ENCODE peak calls at places on chromosomes 12 and 14, in seven cellular contexts. One of them, this sample, is unnamed. For H3K4me1, the result is how much of the 10 kb centered on the place peaks cover.

GRCh38 chr14:52365071-52365470 is 51.0 kb downstream of the PTGER2 start:
- DNase-seq in PC-9: no peak
- DNase-seq in pancreas: no peak
- DNase-seq in Peyer's patch: no peak
- DNase-seq in adrenal gland: no peak
- DNase-seq in effector memory CD4-positive, alpha-beta T cell: no peak
- DNase-seq in OCI-LY7: no peak
- DNase-seq in this sample: peak

GRCh38 chr14:105398044-105398725 is at the start of gene TEX22:
- DNase-seq in effector memory CD4-positive, alpha-beta T cell: peak
- DNase-seq in Peyer's patch: peak
- DNase-seq in adrenal gland: peak
- DNase-seq in pancreas: peak
- DNase-seq in OCI-LY7: peak
- DNase-seq in PC-9: peak
- DNase-seq in this sample: peak

GRCh38 chr12:69284131-69284530 is 44.8 kb downstream of the CPSF6 start:
- DNase-seq in adrenal gland: peak
- DNase-seq in pancreas: peak
- DNase-seq in Peyer's patch: peak
- DNase-seq in PC-9: peak
- DNase-seq in effector memory CD4-positive, alpha-beta T cell: peak
- DNase-seq in OCI-LY7: no peak
- DNase-seq in this sample: peak

GRCh38 chr12:13099066-13099909 is 4.2 kb downstream of the GSG1 start:
- DNase-seq in PC-9: peak
- DNase-seq in Peyer's patch: peak
- DNase-seq in effector memory CD4-positive, alpha-beta T cell: no peak
- DNase-seq in adrenal gland: no peak
- DNase-seq in OCI-LY7: peak
- DNase-seq in pancreas: no peak
- DNase-seq in this sample: peak

GRCh38 chr12:117567644-117568043 is 206.2 kb upstream of the NOS1 start:
- DNase-seq in effector memory CD4-positive, alpha-beta T cell: no peak
- DNase-seq in adrenal gland: no peak
- DNase-seq in Peyer's patch: no peak
- DNase-seq in OCI-LY7: no peak
- DNase-seq in PC-9: no peak
- DNase-seq in pancreas: no peak
- DNase-seq in this sample: no peak

GRCh38 chr14:31962920-31963319 is 114.2 kb upstream of the ARHGAP5 start:
- DNase-seq in Peyer's patch: no peak
- DNase-seq in OCI-LY7: no peak
- DNase-seq in PC-9: no peak
- DNase-seq in pancreas: no peak
- DNase-seq in effector memory CD4-positive, alpha-beta T cell: no peak
- DNase-seq in adrenal gland: no peak
- DNase-seq in this sample: no peak

GRCh38 chr12:57190037-57190436 is 26.6 kb upstream of the NXPH4 start:
- DNase-seq in OCI-LY7: no peak
- DNase-seq in effector memory CD4-positive, alpha-beta T cell: no peak
- DNase-seq in Peyer's patch: no peak
- DNase-seq in pancreas: no peak
- DNase-seq in adrenal gland: no peak
- DNase-seq in PC-9: no peak
- DNase-seq in this sample: peak

GRCh38 chr14:26841920-26842741 is 244.3 kb upstream of the NOVA1 start:
- DNase-seq in PC-9: peak
- DNase-seq in OCI-LY7: no peak
- DNase-seq in pancreas: peak
- DNase-seq in effector memory CD4-positive, alpha-beta T cell: no peak
- DNase-seq in Peyer's patch: peak
- DNase-seq in adrenal gland: peak
- DNase-seq in this sample: peak

GRCh38 chr12:92145481-92145730 is 240 bp downstream of the BTG1 start:
- DNase-seq in effector memory CD4-positive, alpha-beta T cell: no peak
- DNase-seq in adrenal gland: no peak
- DNase-seq in pancreas: no peak
- DNase-seq in Peyer's patch: no peak
- DNase-seq in OCI-LY7: no peak
- DNase-seq in PC-9: no peak
- DNase-seq in this sample: no peak

GRCh38 chr14:71554323-71554722 is 377.9 kb upstream of the RGS6 start:
- DNase-seq in effector memory CD4-positive, alpha-beta T cell: no peak
- DNase-seq in pancreas: no peak
- DNase-seq in PC-9: no peak
- DNase-seq in OCI-LY7: peak
- DNase-seq in adrenal gland: no peak
- DNase-seq in Peyer's patch: no peak
- DNase-seq in this sample: no peak

GRCh38 chr14:53696217-53696965 is 260.2 kb downstream of the BMP4 start:
- DNase-seq in pancreas: no peak
- DNase-seq in PC-9: peak
- DNase-seq in effector memory CD4-positive, alpha-beta T cell: no peak
- DNase-seq in adrenal gland: no peak
- DNase-seq in Peyer's patch: no peak
- DNase-seq in OCI-LY7: no peak
- DNase-seq in this sample: peak

GRCh38 chr14:104323551-104324175 is 185.3 kb downstream of the KIF26A start:
- DNase-seq in OCI-LY7: no peak
- DNase-seq in effector memory CD4-positive, alpha-beta T cell: no peak
- DNase-seq in pancreas: no peak
- DNase-seq in Peyer's patch: no peak
- DNase-seq in adrenal gland: no peak
- DNase-seq in PC-9: no peak
- DNase-seq in this sample: no peak

GRCh38 chr12:11941601-11942360 is 129.0 kb upstream of the BCL2L14 start:
- DNase-seq in PC-9: peak
- DNase-seq in Peyer's patch: no peak
- DNase-seq in OCI-LY7: no peak
- DNase-seq in pancreas: no peak
- DNase-seq in effector memory CD4-positive, alpha-beta T cell: no peak
- DNase-seq in adrenal gland: no peak
- DNase-seq in this sample: peak

GRCh38 chr12:65597527-65597926 is 226.8 kb upstream of the HMGA2 start:
- DNase-seq in Peyer's patch: no peak
- DNase-seq in PC-9: no peak
- DNase-seq in effector memory CD4-positive, alpha-beta T cell: no peak
- DNase-seq in adrenal gland: no peak
- DNase-seq in OCI-LY7: no peak
- DNase-seq in pancreas: no peak
- DNase-seq in this sample: peak

GRCh38 chr14:35534884-35535793 is 1.2 kb downstream of the INSM2 start:
- DNase-seq in PC-9: peak
- DNase-seq in effector memory CD4-positive, alpha-beta T cell: peak
- DNase-seq in pancreas: peak
- DNase-seq in adrenal gland: peak
- DNase-seq in OCI-LY7: peak
- DNase-seq in Peyer's patch: no peak
- DNase-seq in this sample: peak

GRCh38 chr14:81132492-81132891 is 88.3 kb downstream of the GTF2A1 start:
- DNase-seq in PC-9: no peak
- DNase-seq in adrenal gland: no peak
- DNase-seq in effector memory CD4-positive, alpha-beta T cell: no peak
- DNase-seq in pancreas: no peak
- DNase-seq in OCI-LY7: no peak
- DNase-seq in Peyer's patch: no peak
- DNase-seq in this sample: no peak

GRCh38 chr14:28596336-28596735 is 170.3 kb upstream of the FOXG1 start:
- DNase-seq in effector memory CD4-positive, alpha-beta T cell: no peak
- DNase-seq in pancreas: no peak
- DNase-seq in PC-9: no peak
- DNase-seq in adrenal gland: no peak
- DNase-seq in Peyer's patch: no peak
- DNase-seq in OCI-LY7: no peak
- DNase-seq in this sample: peak

GRCh38 chr12:89250648-89251047 is 101.7 kb downstream of the DUSP6 start:
- DNase-seq in effector memory CD4-positive, alpha-beta T cell: no peak
- DNase-seq in OCI-LY7: no peak
- DNase-seq in Peyer's patch: no peak
- DNase-seq in PC-9: no peak
- DNase-seq in pancreas: no peak
- DNase-seq in adrenal gland: no peak
- DNase-seq in this sample: no peak
- H3K4me1 ChIP-seq in effector memory CD4-positive, alpha-beta T cell: under half
- H3K4me1 ChIP-seq in OCI-LY7: under half
- H3K4me1 ChIP-seq in Peyer's patch: under half
- H3K4me1 ChIP-seq in PC-9: under half
- H3K4me1 ChIP-seq in pancreas: under half
- H3K4me1 ChIP-seq in adrenal gland: under half
- H3K4me1 ChIP-seq in this sample: under half

GRCh38 chr14:55340482-55340881 is 69.3 kb downstream of the FBXO34 start:
- DNase-seq in effector memory CD4-positive, alpha-beta T cell: no peak
- DNase-seq in adrenal gland: no peak
- DNase-seq in pancreas: peak
- DNase-seq in OCI-LY7: no peak
- DNase-seq in PC-9: no peak
- DNase-seq in Peyer's patch: no peak
- DNase-seq in this sample: no peak
- H3K4me1 ChIP-seq in effector memory CD4-positive, alpha-beta T cell: under half
- H3K4me1 ChIP-seq in adrenal gland: under half
- H3K4me1 ChIP-seq in pancreas: under half
- H3K4me1 ChIP-seq in OCI-LY7: under half
- H3K4me1 ChIP-seq in PC-9: under half
- H3K4me1 ChIP-seq in Peyer's patch: under half
- H3K4me1 ChIP-seq in this sample: under half

GRCh38 chr12:2959508-2960431 is 573 bp downstream of the TEAD4 start:
- DNase-seq in effector memory CD4-positive, alpha-beta T cell: no peak
- DNase-seq in OCI-LY7: no peak
- DNase-seq in Peyer's patch: no peak
- DNase-seq in pancreas: peak
- DNase-seq in PC-9: peak
- DNase-seq in adrenal gland: peak
- DNase-seq in this sample: peak
- H3K4me1 ChIP-seq in effector memory CD4-positive, alpha-beta T cell: under half
- H3K4me1 ChIP-seq in OCI-LY7: under half
- H3K4me1 ChIP-seq in Peyer's patch: under half
- H3K4me1 ChIP-seq in pancreas: under half
- H3K4me1 ChIP-seq in PC-9: under half
- H3K4me1 ChIP-seq in adrenal gland: under half
- H3K4me1 ChIP-seq in this sample: under half

DNA sequence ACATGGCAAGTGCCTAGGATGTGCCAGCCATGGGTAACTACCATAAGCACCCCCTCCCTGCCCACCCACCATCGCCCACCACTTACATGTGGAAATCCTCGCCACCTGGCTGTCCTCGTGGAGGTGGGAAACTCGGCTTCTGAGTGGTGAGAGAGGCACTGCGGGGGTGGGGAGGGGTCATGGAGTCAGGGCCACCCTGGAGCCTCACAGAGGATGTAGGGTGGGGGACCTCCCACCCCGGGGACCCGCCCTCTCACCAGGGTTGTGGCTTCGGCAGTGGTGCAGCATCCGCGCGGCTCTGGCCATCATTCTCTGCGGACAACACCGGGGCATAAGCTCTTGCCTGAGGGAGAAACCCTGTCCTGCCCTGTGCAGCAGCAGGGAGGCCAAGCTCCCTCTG is 12.6 kb upstream of the ENDOU start:
- DNase-seq in OCI-LY7: no peak
- DNase-seq in pancreas: peak
- DNase-seq in PC-9: no peak
- DNase-seq in adrenal gland: no peak
- DNase-seq in effector memory CD4-positive, alpha-beta T cell: no peak
- DNase-seq in Peyer's patch: no peak
- DNase-seq in this sample: no peak
- H3K4me1 ChIP-seq in OCI-LY7: under half
- H3K4me1 ChIP-seq in pancreas: under half
- H3K4me1 ChIP-seq in PC-9: under half
- H3K4me1 ChIP-seq in adrenal gland: under half
- H3K4me1 ChIP-seq in effector memory CD4-positive, alpha-beta T cell: under half
- H3K4me1 ChIP-seq in Peyer's patch: under half
- H3K4me1 ChIP-seq in this sample: under half

GRCh38 chr12:2335517-2335916 is 282.7 kb downstream of the CACNA1C start:
- DNase-seq in Peyer's patch: no peak
- DNase-seq in PC-9: no peak
- DNase-seq in adrenal gland: no peak
- DNase-seq in OCI-LY7: no peak
- DNase-seq in effector memory CD4-positive, alpha-beta T cell: no peak
- DNase-seq in pancreas: no peak
- DNase-seq in this sample: no peak
- H3K4me1 ChIP-seq in Peyer's patch: under half
- H3K4me1 ChIP-seq in PC-9: under half
- H3K4me1 ChIP-seq in adrenal gland: under half
- H3K4me1 ChIP-seq in OCI-LY7: under half
- H3K4me1 ChIP-seq in effector memory CD4-positive, alpha-beta T cell: under half
- H3K4me1 ChIP-seq in pancreas: under half
- H3K4me1 ChIP-seq in this sample: under half

DNA sequence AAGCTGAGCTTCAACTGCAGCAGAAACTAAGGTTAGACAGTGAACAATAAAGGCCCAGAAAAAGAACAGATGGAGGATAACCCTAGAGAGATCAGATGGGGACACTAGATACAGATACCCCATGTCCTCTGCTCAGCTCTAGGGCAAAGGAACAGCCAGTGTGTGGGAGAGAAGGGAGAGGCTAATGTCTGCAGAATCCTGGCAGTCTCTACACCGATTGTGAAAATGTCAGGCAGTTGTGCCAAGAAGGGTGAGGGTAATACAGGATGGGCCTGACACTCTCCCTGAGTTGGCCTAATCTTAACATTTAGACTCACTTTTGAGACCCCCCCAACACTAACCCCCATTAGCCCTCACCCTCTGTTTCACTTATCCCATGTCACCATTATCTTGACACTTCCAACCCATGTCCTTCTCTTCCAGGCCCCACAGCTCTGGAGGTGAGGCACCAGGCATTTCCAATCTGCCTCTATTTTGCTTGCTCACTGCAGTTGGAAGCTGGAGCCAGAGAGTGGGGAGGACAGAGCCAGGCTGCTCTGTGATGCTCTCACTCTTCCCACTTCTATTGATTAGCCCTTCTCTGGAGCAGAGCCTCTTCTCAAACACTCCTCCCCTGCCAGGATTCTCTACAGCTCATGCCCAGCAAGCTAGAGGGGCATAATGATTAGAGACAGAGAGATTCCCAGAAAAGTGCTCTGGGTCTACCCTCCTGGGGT is 3.0 kb upstream of the BLOC1S1 start:
- DNase-seq in OCI-LY7: no peak
- DNase-seq in pancreas: no peak
- DNase-seq in Peyer's patch: no peak
- DNase-seq in effector memory CD4-positive, alpha-beta T cell: no peak
- DNase-seq in adrenal gland: no peak
- DNase-seq in PC-9: no peak
- DNase-seq in this sample: no peak
- H3K4me1 ChIP-seq in OCI-LY7: under half
- H3K4me1 ChIP-seq in pancreas: under half
- H3K4me1 ChIP-seq in Peyer's patch: under half
- H3K4me1 ChIP-seq in effector memory CD4-positive, alpha-beta T cell: under half
- H3K4me1 ChIP-seq in adrenal gland: under half
- H3K4me1 ChIP-seq in PC-9: under half
- H3K4me1 ChIP-seq in this sample: under half

This sample was measured in astrocyte.